ENCODE peak calls at places on chromosomes 1 and 21, in four cellular contexts. V, L, R and O are unnamed samples.

GRCh38 chr1:245599413-245600174 is 444.8 kb downstream of the KIF26B start:
- DNase-seq in V (peak), L (no peak), R (no peak), O (no peak)

GRCh38 chr1:247409869-247410544 is 6.0 kb upstream of the NLRP3 start:
- DNase-seq in V (no peak), L (no peak), R (no peak), O (no peak)

GRCh38 chr1:116323419-116323987 is 49.5 kb upstream of the ATP1A1 start:
- DNase-seq in V (no peak), L (no peak), R (no peak), O (no peak)

GRCh38 chr21:43866233-43866632 is 1.2 kb downstream of the AGPAT3 start:
- DNase-seq in V (peak), L (no peak), R (peak), O (peak)

GRCh38 chr1:32500387-32501209 is 35.7 kb downstream of the ZBTB8B start:
- DNase-seq in V (no peak), L (no peak), R (peak), O (no peak)

GRCh38 chr1:222706815-222707214 is 5.5 kb downstream of the AIDA start:
- DNase-seq in V (no peak), L (no peak), R (no peak), O (no peak)

GRCh38 chr21:34974162-34974981 is 74.7 kb downstream of the RUNX1 start:
- DNase-seq in V (no peak), L (no peak), R (no peak), O (peak)

GRCh38 chr1:15007368-15007767 is 146.2 kb upstream of the TMEM51 start:
- DNase-seq in V (no peak), L (no peak), R (no peak), O (no peak)

GRCh38 chr1:245609354-245609753 is 454.6 kb downstream of the KIF26B start:
- DNase-seq in V (no peak), L (no peak), R (no peak), O (no peak)

GRCh38 chr1:67589519-67590233 is 95.3 kb upstream of the GADD45A start:
- DNase-seq in V (no peak), L (no peak), R (no peak), O (no peak)

GRCh38 chr21:29082416-29082815 is 9.0 kb upstream of the CCT8 start:
- DNase-seq in V (no peak), L (no peak), R (no peak), O (no peak)

GRCh38 chr1:216710042-216710441 is 13.2 kb downstream of the ESRRG start:
- DNase-seq in V (no peak), L (no peak), R (no peak), O (no peak)

GRCh38 chr1:6623269-6623965 is 1.3 kb upstream of the THAP3 start:
- DNase-seq in V (no peak), L (no peak), R (no peak), O (no peak)

GRCh38 chr1:97571760-97572159 is 349.1 kb downstream of the DPYD start:
- DNase-seq in V (no peak), L (no peak), R (no peak), O (no peak)

GRCh38 chr1:9108056-9108665 is 20.7 kb downstream of the GPR157 start:
- DNase-seq in V (no peak), L (no peak), R (no peak), O (no peak)

GRCh38 chr1:225875044-225875822 is 6.9 kb downstream of the TMEM63A start:
- DNase-seq in V (no peak), L (no peak), R (no peak), O (no peak)